ENCODE peak calls at places on chromosomes 16 and 17, in ten cellular contexts. J is GM12878, D is GM23338, B is neural progenitor cell, F is endothelial cell of umbilical vein, P is HCT116, S is neuronal stem cell, N is IMR-90, E is fibroblast of lung, T is H9. U is an unnamed sample.

GRCh38 chr16:3997231-3997841 is 116.8 kb upstream of the CREBBP start:
- DNase-seq in F (no peak), P (no peak), S (no peak), E (no peak), T (no peak), D (no peak), J (no peak), B (peak; percentile 60), N (no peak), U (no peak)

GRCh38 chr17:7549401-7550055 is 670 bp downstream of the TNFSF12 start:
- DNase-seq in B (no peak), P (no peak), S (no peak), E (no peak), D (no peak), J (no peak), N (no peak), F (no peak), T (no peak), U (peak; percentile 23)

GRCh38 chr17:60390881-60391418 is 983 bp downstream of the USP32 start:
- DNase-seq in S (peak; percentile 23), J (no peak), T (no peak), D (no peak), N (peak; percentile 33), P (no peak), B (peak; percentile 48), F (peak; percentile 81), E (peak; percentile 39), U (peak; percentile 17)

GRCh38 chr17:76844846-76845245 is 23.4 kb upstream of the MGAT5B start:
- DNase-seq in N (no peak), T (no peak), E (no peak), S (no peak), B (no peak), F (no peak), D (no peak), P (no peak), J (no peak), U (no peak)

GRCh38 chr17:72922223-72922622 is 170.3 kb downstream of the SLC39A11 start:
- DNase-seq in F (no peak), E (no peak), B (no peak), J (no peak), N (no peak), T (no peak), D (no peak), S (no peak), P (no peak), U (no peak)

GRCh38 chr17:43114101-43114691 is 11.0 kb downstream of the BRCA1 start:
- DNase-seq in B (no peak), T (no peak), E (no peak), J (no peak), D (no peak), S (no peak), F (no peak), P (no peak), N (no peak), U (no peak)

GRCh38 chr17:50891577-50891989 is 25.4 kb upstream of the TOB1 start:
- DNase-seq in T (peak; percentile 69), S (no peak), D (peak; percentile 61), P (no peak), E (no peak), N (no peak), F (no peak), B (no peak), J (no peak), U (no peak)

GRCh38 chr17:82295472-82295814 is 21.9 kb upstream of the CSNK1D start:
- DNase-seq in T (no peak), N (no peak), E (no peak), F (no peak), D (no peak), B (no peak), P (no peak), S (no peak), J (no peak), U (no peak)

GRCh38 chr17:59761385-59762021 is 54.0 kb downstream of the VMP1 start:
- DNase-seq in B (peak; percentile 54), J (no peak), S (peak; percentile 61), P (no peak), E (peak; percentile 76), T (no peak), F (peak; percentile 48), D (peak; percentile 67), N (peak; percentile 86), U (no peak)

GRCh38 chr17:4739122-4740024 is at the start of the genes CXCL16 and ZMYND15:
- DNase-seq in N (no peak), D (peak; percentile 55), F (peak; percentile 49), P (no peak), E (peak; percentile 18), T (peak; percentile 59), S (no peak), J (no peak), B (peak; percentile 61), U (no peak)

GRCh38 chr16:1444730-1445517 is 568 bp upstream of the CCDC154 start:
- DNase-seq in D (no peak), E (no peak), S (no peak), P (no peak), F (no peak), B (no peak), T (no peak), J (no peak), N (no peak), U (no peak)

GRCh38 chr16:80299416-80299815 is 241.4 kb upstream of the DYNLRB2 start:
- DNase-seq in P (no peak), T (no peak), D (no peak), J (no peak), E (peak; percentile 7), N (no peak), B (no peak), F (no peak), S (no peak), U (no peak)

GRCh38 chr17:46045639-46046038 is 46.6 kb downstream of the STH start:
- DNase-seq in N (peak; percentile 16), P (no peak), F (no peak), J (no peak), D (no peak), B (no peak), E (no peak), S (no peak), T (no peak), U (no peak)

GRCh38 chr17:38733315-38734234 is 3.4 kb downstream of the CISD3 start:
- DNase-seq in B (no peak), P (peak; percentile 24), S (no peak), J (no peak), T (peak; percentile 70), F (no peak), E (no peak), D (peak; percentile 73), N (no peak), U (no peak)

GRCh38 chr16:78323315-78323714 is 223.9 kb downstream of the WWOX start:
- DNase-seq in D (no peak), P (no peak), E (no peak), J (no peak), N (no peak), S (no peak), B (no peak), T (no peak), F (no peak), U (no peak)

DNA sequence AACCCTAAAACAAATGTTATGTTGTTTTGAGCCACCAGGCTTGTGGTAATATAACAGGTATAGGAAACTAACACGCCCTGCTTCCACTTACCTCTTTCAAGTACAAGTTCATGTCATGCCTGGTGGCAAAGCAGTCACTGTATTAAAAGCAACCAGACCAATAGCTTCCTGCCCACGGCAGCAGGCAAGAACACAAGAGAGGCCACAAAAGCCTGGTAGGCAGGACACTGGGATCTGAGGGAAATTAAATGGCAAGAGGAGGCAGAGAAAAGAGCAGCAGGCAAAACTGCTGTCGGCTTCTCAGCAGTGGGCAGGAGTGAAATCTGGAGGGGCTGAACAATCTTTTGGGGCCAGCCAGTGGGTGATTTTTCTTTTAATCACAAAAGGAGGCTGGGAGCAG is 2.2 kb downstream of the CYTH1 start:
- DNase-seq in P (no peak), J (no peak), N (no peak), F (no peak), E (no peak), T (no peak), D (no peak), S (no peak), B (peak; percentile 41), U (no peak)
- H3K4me2 ChIP-seq in P (peak overlapping the region; percentile 89), J (peak overlapping the region; percentile 79), N (no peak overlapping the region), F (no peak overlapping the region), E (peak overlapping the region; percentile 11), T (no peak overlapping the region), D (no peak overlapping the region), S (no peak overlapping the region), B (no peak overlapping the region), U (no peak overlapping the region)

DNA sequence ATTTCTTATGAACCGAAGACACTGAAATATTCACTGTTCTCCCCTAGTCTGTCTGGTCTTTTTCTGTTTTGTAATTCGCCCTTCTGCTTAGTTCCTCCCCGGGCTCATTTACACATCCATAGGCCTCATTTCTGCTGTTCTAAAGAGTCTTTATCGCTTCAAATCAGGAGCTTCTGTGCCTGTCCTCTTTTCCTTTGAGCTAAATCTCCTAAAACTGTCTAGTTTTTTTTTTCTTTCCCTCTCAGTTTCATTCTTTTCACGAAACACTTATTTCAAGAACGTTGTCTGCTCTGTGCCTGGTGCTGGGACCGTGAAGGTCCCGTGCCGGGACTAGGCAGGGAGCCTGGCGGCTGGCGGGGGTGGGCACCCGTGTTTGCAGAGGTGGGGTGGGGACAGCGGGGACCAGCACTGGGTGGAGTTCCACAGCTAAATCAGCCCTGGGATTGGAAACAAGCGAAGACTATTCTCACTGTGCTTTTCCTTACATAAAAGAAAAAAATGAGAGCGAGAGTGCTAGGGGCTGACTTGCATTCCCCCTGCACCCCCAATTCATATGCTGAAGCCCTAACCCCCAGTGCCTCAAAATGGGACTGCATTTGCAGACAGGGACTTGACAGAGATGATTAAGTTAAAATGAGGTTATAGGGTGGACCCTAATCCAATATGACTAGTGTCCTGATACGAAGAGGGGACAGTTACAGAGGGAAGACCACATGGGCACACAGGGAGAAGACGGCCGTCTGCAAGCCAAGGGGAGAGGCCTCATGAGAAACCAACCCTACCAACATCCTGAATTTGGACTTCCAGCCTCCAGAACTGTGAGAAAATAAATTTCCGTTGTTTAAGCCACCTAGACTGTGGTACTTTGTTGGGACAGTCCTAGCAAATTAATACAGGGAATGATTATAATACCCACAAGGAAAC is 1.4 kb upstream of the TMEM220 start:
- DNase-seq in P (no peak), B (no peak), S (no peak), N (no peak), T (peak; percentile 40), D (peak; percentile 55), F (no peak), J (no peak), E (peak; percentile 23), U (no peak)
- H3K4me2 ChIP-seq in P (no peak overlapping the region), B (peak overlapping the region; percentile 73), S (no peak overlapping the region), N (peak overlapping the region; percentile 67), T (peak overlapping the region; percentile 65), D (peak overlapping the region; percentile 74), F (peak overlapping the region; percentile 69), J (no peak overlapping the region), E (peak overlapping the region; percentile 11), U (no peak overlapping the region)

DNA sequence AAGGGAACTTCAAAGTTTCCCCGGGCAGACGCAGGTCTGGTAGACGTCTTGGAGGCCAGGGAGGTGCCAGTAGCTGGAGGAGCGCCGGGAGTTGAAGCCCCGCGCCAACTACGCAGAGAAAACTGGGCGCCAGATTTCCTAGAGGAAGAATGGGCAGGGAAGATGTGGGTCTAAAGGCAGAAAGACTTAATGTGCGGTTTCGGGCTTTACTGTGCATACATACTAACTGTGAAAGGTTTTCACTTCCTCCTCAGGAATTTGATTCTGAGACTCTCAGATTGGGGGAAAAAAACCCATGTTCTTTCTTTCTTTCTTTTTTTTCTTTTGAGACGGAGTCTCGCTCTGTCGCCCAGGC is 331 bp upstream of the ZNF287 start:
- DNase-seq in S (no peak), D (no peak), J (peak; percentile 5), B (no peak), F (no peak), T (no peak), P (no peak), E (no peak), N (no peak), U (no peak)
- H3K4me2 ChIP-seq in S (peak overlapping the region; percentile 99), D (peak overlapping the region; percentile 93), J (peak overlapping the region; percentile 94), B (peak overlapping the region; percentile 85), F (no peak overlapping the region), T (peak overlapping the region; percentile 37), P (no peak overlapping the region), E (no peak overlapping the region), N (peak overlapping the region; percentile 61), U (no peak overlapping the region)

GRCh38 chr17:2237960-2238359 is 65.6 kb downstream of the SMG6 start:
- DNase-seq in B (no peak), D (no peak), F (no peak), N (no peak), E (no peak), S (no peak), J (no peak), T (no peak), P (no peak), U (no peak)
- H3K4me2 ChIP-seq in B (no peak overlapping the region), D (no peak overlapping the region), F (peak overlapping the region; percentile 49), N (peak overlapping the region; percentile 11), E (peak overlapping the region; percentile 48), S (no peak overlapping the region), J (peak overlapping the region; percentile 92), T (no peak overlapping the region), P (no peak overlapping the region), U (no peak overlapping the region)